ENCODE peak calls at places on chromosomes 3 and 15, in six cellular contexts. C is IMR-90, A is BE2C, T is heart right ventricle, N is tibial nerve, K is pancreas. F is an unnamed sample.

GRCh38 chr3:59566481-59566975 is 516.7 kb upstream of the CFAP20DC start:
- DNase-seq in N (no peak), K (no peak), T (no peak), A (no peak), C (no peak), F (no peak)

GRCh38 chr15:71458089-71458660 is 342.9 kb downstream of the THSD4 start:
- DNase-seq in T (no peak), N (no peak), K (no peak), C (no peak), A (no peak), F (no peak)

GRCh38 chr15:64841258-64842098 is at the start of gene PLEKHO2:
- DNase-seq in N (peak; percentile 94), T (peak; percentile 97), C (peak; percentile 92), A (peak; percentile 97), K (peak; percentile 89), F (peak; percentile 89)

GRCh38 chr3:180881065-180881801 is 31.2 kb upstream of the FXR1 start:
- DNase-seq in A (peak; percentile 26), T (no peak), C (no peak), K (no peak), N (no peak), F (no peak)

GRCh38 chr3:177050466-177051237 is 146.6 kb downstream of the TBL1XR1 start:
- DNase-seq in N (no peak), K (no peak), T (no peak), C (peak; percentile 64), A (no peak), F (no peak)

GRCh38 chr3:182904164-182904563 is 76.2 kb downstream of the DCUN1D1 start:
- DNase-seq in C (no peak), K (no peak), A (no peak), N (no peak), T (no peak), F (no peak)

GRCh38 chr3:15845475-15845874 is 47.7 kb upstream of the ANKRD28 start:
- DNase-seq in K (no peak), A (no peak), N (no peak), T (no peak), C (no peak), F (no peak)

GRCh38 chr15:95470997-95471692 is 859.4 kb upstream of the NR2F2 start:
- DNase-seq in T (peak; percentile 23), N (peak; percentile 39), C (peak; percentile 6), K (no peak), A (no peak), F (no peak)

GRCh38 chr3:150747909-150748568 is 14.9 kb downstream of the SIAH2 start:
- DNase-seq in C (no peak), N (no peak), A (no peak), T (no peak), K (no peak), F (no peak)

GRCh38 chr3:32045091-32045964 is 61.1 kb upstream of the GPD1L start:
- DNase-seq in A (no peak), T (no peak), K (peak; percentile 75), C (peak; percentile 81), N (no peak), F (peak; percentile 67)

GRCh38 chr3:115864912-115865311 is 241.6 kb downstream of the GAP43 start:
- DNase-seq in N (no peak), A (no peak), K (no peak), C (peak; percentile 18), T (no peak), F (no peak)

GRCh38 chr15:101521563-101521962 is 32.1 kb upstream of the PCSK6 start:
- DNase-seq in A (no peak), N (no peak), C (no peak), T (no peak), K (no peak), F (no peak)

GRCh38 chr15:38176155-38176554 is 76.5 kb upstream of the SPRED1 start:
- DNase-seq in T (no peak), C (peak; percentile 68), A (no peak), N (no peak), K (no peak), F (no peak)

GRCh38 chr3:128554100-128554464 is 61.1 kb upstream of the GATA2 start:
- DNase-seq in N (no peak), A (no peak), K (no peak), T (no peak), C (peak; percentile 79), F (no peak)

GRCh38 chr3:171306631-171307030 is 153.6 kb downstream of the TNIK start:
- DNase-seq in N (peak; percentile 43), A (no peak), K (peak; percentile 21), T (peak; percentile 59), C (peak; percentile 99), F (peak; percentile 31)

GRCh38 chr3:7190094-7190493 is 329.2 kb downstream of the GRM7 start:
- DNase-seq in A (no peak), K (no peak), C (no peak), N (no peak), T (no peak), F (no peak)

GRCh38 chr3:143697975-143698374 is 150.3 kb downstream of the SLC9A9 start:
- DNase-seq in T (no peak), A (peak; percentile 27), C (no peak), N (no peak), K (no peak), F (no peak)

GRCh38 chr3:141105828-141106628 is 54.9 kb downstream of the SPSB4 start:
- DNase-seq in A (peak; percentile 83), C (peak; percentile 86), T (no peak), K (peak; percentile 72), N (peak; percentile 66), F (peak; percentile 59)

GRCh38 chr3:161781381-161781780 is 284.8 kb downstream of the OTOL1 start:
- DNase-seq in A (no peak), T (no peak), K (no peak), C (no peak), N (no peak), F (no peak)

GRCh38 chr3:171178714-171179113 is 152.2 kb upstream of the SLC2A2 start:
- DNase-seq in C (no peak), T (no peak), N (no peak), A (no peak), K (no peak), F (no peak)

GRCh38 chr3:12328132-12328915 is 39.5 kb downstream of the PPARG start:
- DNase-seq in C (no peak), K (no peak), T (no peak), A (no peak), N (no peak), F (no peak)

GRCh38 chr3:50853936-50854335 is 179.2 kb downstream of the DOCK3 start:
- DNase-seq in N (no peak), T (no peak), K (no peak), A (no peak), C (no peak), F (no peak)

GRCh38 chr15:98147415-98147814 is 186.9 kb downstream of the ARRDC4 start:
- DNase-seq in T (no peak), C (no peak), K (no peak), N (no peak), A (no peak), F (no peak)
- H3K4me1 ChIP-seq in T (no peaks in the 10 kb centered on the region), C (no peaks in the 10 kb centered on the region), K (no peaks in the 10 kb centered on the region), N (no peaks in the 10 kb centered on the region), A (no peaks in the 10 kb centered on the region), F (no peaks in the 10 kb centered on the region)

GRCh38 chr15:66730168-66731014 is 28.4 kb downstream of the SMAD6 start:
- DNase-seq in N (no peak), T (no peak), K (no peak), A (no peak), C (peak; percentile 76), F (no peak)
- H3K4me1 ChIP-seq in N (no peaks in the 10 kb centered on the region), T (peaks cover 36% of the 10 kb centered on the region), K (no peaks in the 10 kb centered on the region), A (peaks cover 3% of the 10 kb centered on the region), C (peaks cover 27% of the 10 kb centered on the region), F (peaks cover under 1% of the 10 kb centered on the region)

DNA sequence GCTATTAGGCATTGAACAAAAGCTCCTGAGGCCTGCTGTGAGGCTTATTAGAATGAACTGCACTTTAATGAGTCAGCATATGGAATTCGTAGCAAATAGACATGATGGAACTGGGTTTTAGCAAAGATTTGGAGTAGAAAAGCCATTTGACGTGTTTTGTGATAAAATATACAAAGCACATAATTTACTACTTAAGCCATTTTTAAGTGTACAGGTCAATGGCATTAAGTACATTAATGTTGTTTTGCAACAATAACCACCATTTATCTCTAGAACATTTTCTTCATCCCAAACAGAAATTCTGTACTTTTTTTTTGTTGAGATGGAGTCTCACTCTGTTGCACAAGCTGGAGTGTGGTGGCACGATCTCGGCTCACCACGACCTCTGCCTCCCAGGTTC is 14.6 kb upstream of the BCL2A1 start:
- DNase-seq in T (no peak), C (no peak), N (no peak), K (no peak), A (no peak), F (no peak)
- H3K4me1 ChIP-seq in T (no peaks in the 10 kb centered on the region), C (no peaks in the 10 kb centered on the region), N (no peaks in the 10 kb centered on the region), K (no peaks in the 10 kb centered on the region), A (no peaks in the 10 kb centered on the region), F (no peaks in the 10 kb centered on the region)

GRCh38 chr3:58170376-58170775 is 40.4 kb downstream of the DNASE1L3 start:
- DNase-seq in K (no peak), T (no peak), A (no peak), N (no peak), C (no peak), F (no peak)

GRCh38 chr3:58167431-58168351 is 43.1 kb downstream of the DNASE1L3 start:
- DNase-seq in C (peak; percentile 65), N (peak; percentile 52), K (peak; percentile 80), A (peak; percentile 54), T (peak; percentile 72), F (no peak)

GRCh38 chr3:58168498-58168897 is 42.3 kb downstream of the DNASE1L3 start:
- DNase-seq in T (no peak), C (no peak), K (no peak), N (no peak), A (no peak), F (no peak)

GRCh38 chr3:58171126-58171525 is 39.6 kb downstream of the DNASE1L3 start:
- DNase-seq in T (no peak), N (no peak), K (no peak), A (no peak), C (no peak), F (no peak)

DNA sequence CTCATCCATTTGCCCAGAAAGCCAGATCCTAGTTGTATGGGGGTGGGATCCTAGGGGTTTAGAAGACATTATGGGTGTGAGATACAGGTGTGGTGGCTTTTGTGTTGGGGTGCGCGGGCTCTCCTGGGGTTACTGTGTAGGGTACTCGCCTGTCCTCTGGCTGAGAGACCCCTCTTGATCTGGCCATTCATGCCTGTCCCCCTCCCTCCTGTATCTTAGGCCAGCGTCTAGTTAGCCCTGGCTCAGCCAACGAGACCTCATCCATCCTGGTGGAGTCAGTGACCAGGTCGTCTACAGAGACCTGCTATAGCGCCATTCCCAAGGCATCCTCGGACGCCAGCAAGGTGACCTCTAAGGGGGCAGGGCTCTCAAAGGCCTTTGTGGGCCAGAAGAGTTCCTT is 41.4 kb downstream of the DNASE1L3 start:
- DNase-seq in N (no peak), T (no peak), K (no peak), A (no peak), C (no peak), F (no peak)
- H3K4me1 ChIP-seq in N (no peaks in the 10 kb centered on the region), T (peaks cover 38% of the 10 kb centered on the region), K (peaks cover 37% of the 10 kb centered on the region), A (peaks cover 3% of the 10 kb centered on the region), C (peaks cover 11% of the 10 kb centered on the region), F (peaks cover under 1% of the 10 kb centered on the region)